ENCODE peak calls at places on chromosomes 2 and 18, in eight cellular contexts. Q is astrocyte of the spinal cord, G is nephron progenitor cell, M is GM06990, S is cardiac muscle cell, V is spleen, Y is endothelial cell, L is AG04450. P is an unnamed sample.

GRCh38 chr2:174617120-174617519 is 19.5 kb upstream of the WIPF1 start:
- DNase-seq in Q (no peak), G (no peak), M (no peak), S (no peak), V (no peak), Y (no peak), L (no peak), P (no peak)

GRCh38 chr18:77366725-77367641 is 117.3 kb downstream of the GALR1 start:
- DNase-seq in Q (peak; percentile 71), G (peak; percentile 32), M (no peak), S (peak; percentile 2), V (no peak), Y (no peak), L (no peak), P (no peak)

GRCh38 chr2:60861736-60862135 is 19.6 kb upstream of the REL start:
- DNase-seq in Q (no peak), G (no peak), M (no peak), S (no peak), V (no peak), Y (no peak), L (no peak), P (no peak)

GRCh38 chr2:127651381-127651809 is 5.4 kb downstream of the GPR17 start:
- DNase-seq in Q (no peak), G (no peak), M (no peak), S (no peak), V (peak; percentile 77), Y (no peak), L (no peak), P (no peak)

GRCh38 chr18:58307441-58307840 is 263.4 kb downstream of the NEDD4L start:
- DNase-seq in Q (no peak), G (no peak), M (no peak), S (no peak), V (no peak), Y (no peak), L (no peak), P (no peak)

GRCh38 chr18:59617468-59617932 is 79.7 kb downstream of the CCBE1 start:
- DNase-seq in Q (peak; percentile 13), G (no peak), M (no peak), S (peak; percentile 65), V (no peak), Y (no peak), L (no peak), P (no peak)

GRCh38 chr18:70380915-70381896 is 92.4 kb downstream of the SOCS6 start:
- DNase-seq in Q (no peak), G (peak; percentile 34), M (no peak), S (no peak), V (no peak), Y (no peak), L (no peak), P (no peak)

GRCh38 chr2:226661789-226662545 is 137.7 kb downstream of the IRS1 start:
- DNase-seq in Q (peak; percentile 92), G (no peak), M (no peak), S (peak; percentile 98), V (no peak), Y (no peak), L (peak; percentile 80), P (peak; percentile 70)

GRCh38 chr18:51066273-51066672 is 36.3 kb downstream of the SMAD4 start:
- DNase-seq in Q (peak; percentile 27), G (no peak), M (no peak), S (peak; percentile 59), V (no peak), Y (no peak), L (no peak), P (peak; percentile 15)

GRCh38 chr2:6642011-6642410 is 223.7 kb downstream of the CMPK2 start:
- DNase-seq in Q (no peak), G (no peak), M (no peak), S (no peak), V (no peak), Y (no peak), L (no peak), P (no peak)

GRCh38 chr18:59042477-59042842 is 97.2 kb upstream of the SEC11C start:
- DNase-seq in Q (no peak), G (no peak), M (no peak), S (peak; percentile 36), V (no peak), Y (no peak), L (no peak), P (peak; percentile 43)

GRCh38 chr18:61951396-61951795 is 58.6 kb upstream of the RNF152 start:
- DNase-seq in Q (no peak), G (no peak), M (no peak), S (no peak), V (no peak), Y (no peak), L (no peak), P (no peak)

GRCh38 chr18:42929857-42930256 is 185.6 kb downstream of the RIT2 start:
- DNase-seq in Q (peak; percentile 33), G (no peak), M (no peak), S (peak; percentile 77), V (no peak), Y (no peak), L (no peak), P (no peak)

GRCh38 chr2:47867205-47867604 is 39.1 kb downstream of the FBXO11 start:
- DNase-seq in Q (peak; percentile 80), G (no peak), M (no peak), S (peak; percentile 87), V (no peak), Y (no peak), L (no peak), P (peak; percentile 39)

GRCh38 chr2:177673602-177674595 is 281.3 kb downstream of the AGPS start:
- DNase-seq in Q (no peak), G (no peak), M (no peak), S (no peak), V (no peak), Y (no peak), L (no peak), P (no peak)

GRCh38 chr2:127525692-127526141 is 572 bp downstream of the IWS1 start:
- DNase-seq in Q (peak; percentile 56), G (peak; percentile 25), M (no peak), S (peak; percentile 63), V (no peak), Y (peak; percentile 31), L (no peak), P (no peak)

GRCh38 chr2:119749405-119750066 is 10.2 kb upstream of the PTPN4 start:
- DNase-seq in Q (peak; percentile 82), G (no peak), M (no peak), S (no peak), V (no peak), Y (no peak), L (no peak), P (no peak)

GRCh38 chr2:25251461-25252273 is 83.3 kb upstream of the POMC start:
- DNase-seq in Q (peak; percentile 43), G (peak; percentile 72), M (peak; percentile 69), S (peak; percentile 44), V (peak; percentile 89), Y (peak; percentile 41), L (no peak), P (no peak)

GRCh38 chr2:138502253-138503086 is 900 bp downstream of the SPOPL start:
- DNase-seq in Q (peak; percentile 20), G (no peak), M (no peak), S (peak; percentile 14), V (no peak), Y (no peak), L (no peak), P (no peak)

GRCh38 chr2:33644215-33644614 is 45.1 kb upstream of the FAM98A start:
- DNase-seq in Q (no peak), G (no peak), M (no peak), S (no peak), V (no peak), Y (no peak), L (no peak), P (no peak)

GRCh38 chr2:28616618-28617017 is 120.8 kb downstream of the PLB1 start:
- DNase-seq in Q (no peak), G (no peak), M (no peak), S (peak; percentile 36), V (no peak), Y (no peak), L (no peak), P (no peak)

GRCh38 chr2:129904532-129905446 is 74.7 kb upstream of the RAB6C start:
- DNase-seq in Q (no peak), G (no peak), M (no peak), S (no peak), V (no peak), Y (no peak), L (no peak), P (no peak)

GRCh38 chr2:10985260-10985659 is 73.5 kb downstream of the KCNF1 start:
- DNase-seq in Q (no peak), G (no peak), M (no peak), S (no peak), V (peak; percentile 56), Y (no peak), L (no peak), P (no peak)

GRCh38 chr2:100029460-100029859 is 112.9 kb downstream of the AFF3 start:
- DNase-seq in Q (no peak), G (no peak), M (no peak), S (no peak), V (no peak), Y (no peak), L (no peak), P (no peak)
- TF ChIP-seq CTCF in Q (no peak), G (no peak), M (peak; percentile 30), S (no peak), V (no peak), Y (peak; percentile 39), L (no peak), P (no peak)

DNA sequence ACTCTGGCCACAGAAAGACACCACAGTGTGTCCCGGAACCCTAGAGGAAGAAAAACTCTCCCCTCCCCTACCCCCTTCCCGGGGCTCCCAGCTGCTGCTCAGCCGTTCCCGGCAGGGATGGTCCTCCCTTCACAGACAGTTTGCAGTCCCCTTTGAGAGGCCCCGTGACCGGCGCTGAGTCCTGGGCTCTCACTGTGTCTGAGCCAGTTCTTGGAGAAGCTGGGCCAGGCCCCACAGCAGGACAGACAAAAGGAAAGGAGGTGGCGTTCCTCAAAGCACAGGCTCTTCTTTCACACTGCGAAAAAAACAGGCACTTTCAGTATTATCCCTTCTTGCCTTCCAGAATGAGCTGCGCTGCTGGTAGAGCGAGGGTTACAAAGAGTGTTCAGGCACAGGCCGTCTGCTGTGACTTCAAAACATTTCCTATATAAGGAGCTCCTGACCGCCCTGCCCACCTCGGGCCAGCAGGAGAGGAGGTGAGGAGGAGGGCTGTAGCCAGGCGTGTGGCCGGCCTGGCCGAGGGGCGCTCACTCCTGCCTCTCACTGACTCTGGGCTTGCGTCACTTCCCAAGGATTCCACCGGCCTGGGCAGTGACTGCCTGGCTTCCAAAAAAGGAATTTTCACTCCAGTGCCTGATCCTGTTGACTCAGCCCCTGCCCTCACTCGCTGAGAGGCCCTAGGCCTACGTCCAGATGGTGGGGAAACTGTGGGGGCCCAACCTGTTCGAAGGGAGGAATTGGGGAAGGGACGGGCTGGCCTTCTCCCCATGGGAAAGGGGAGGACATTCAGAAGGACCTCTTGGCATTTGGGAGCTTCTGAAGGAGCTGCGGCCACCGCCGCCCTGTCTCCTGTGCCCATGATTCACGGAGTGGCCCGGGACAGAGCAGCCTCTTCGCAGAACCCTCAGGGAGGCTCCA is 24.9 kb downstream of the CIDEA start:
- DNase-seq in Q (peak; percentile 98), G (peak; percentile 65), M (no peak), S (peak; percentile 99), V (no peak), Y (peak; percentile 65), L (peak; percentile 97), P (peak; percentile 83)
- TF ChIP-seq CTCF in Q (peak; percentile 11), G (no peak), M (no peak), S (peak; percentile 16), V (no peak), Y (no peak), L (peak; percentile 17), P (no peak)

GRCh38 chr2:71331581-71332412 is at the start of gene ZNF638:
- DNase-seq in Q (peak; percentile 93), G (peak; percentile 95), M (peak; percentile 95), S (peak; percentile 95), V (peak; percentile 98), Y (peak; percentile 94), L (peak; percentile 78), P (peak; percentile 50)
- TF ChIP-seq CTCF in Q (peak; percentile 61), G (peak; percentile 73), M (peak; percentile 74), S (peak; percentile 62), V (peak; percentile 71), Y (peak; percentile 82), L (peak; percentile 67), P (peak; percentile 73)

GRCh38 chr2:170966648-170967396 is 37.8 kb downstream of the GORASP2 start:
- DNase-seq in Q (no peak), G (peak; percentile 21), M (no peak), S (no peak), V (no peak), Y (peak; percentile 31), L (no peak), P (no peak)
- TF ChIP-seq CTCF in Q (peak; percentile 20), G (peak; percentile 21), M (peak; percentile 25), S (no peak), V (no peak), Y (peak; percentile 44), L (peak; percentile 31), P (peak; percentile 16)

P was measured in BJ.